ENCODE peak calls at places on chromosomes 6 and 20, in ten cellular contexts. One of them, this sample, is unnamed.

GRCh38 chr6:155387551-155387950 is 68.1 kb downstream of the NOX3 start:
- DNase-seq in gastrocnemius medialis: no peak
- DNase-seq in HT-29: no peak
- DNase-seq in SK-N-SH: no peak
- DNase-seq in lung microvascular endothelial cell: no peak
- DNase-seq in fibroblast of lung: no peak
- DNase-seq in hepatocyte: no peak
- DNase-seq in activated CD4-positive, CD25-positive, alpha-beta regulatory T cell treated with anti-CD3 and anti-CD28 coated beads, Interleukin-2, amount 50 U/mL, for 72 hours: no peak
- DNase-seq in stimulated activated CD4-positive, alpha-beta T cell treated with anti-CD3 and anti-CD28 coated beads, TNF-alpha, amount 100 ng/mL, for 1 hour: no peak
- DNase-seq in activated CD8-positive, alpha-beta memory T cell treated with anti-CD3 and anti-CD28 coated beads for 48 hours: no peak
- DNase-seq in this sample: no peak

GRCh38 chr6:168163096-168163731 is 84.2 kb upstream of the FRMD1 start:
- DNase-seq in gastrocnemius medialis: no peak
- DNase-seq in HT-29: no peak
- DNase-seq in SK-N-SH: peak; percentile 87
- DNase-seq in lung microvascular endothelial cell: no peak
- DNase-seq in fibroblast of lung: no peak
- DNase-seq in hepatocyte: peak; percentile 54
- DNase-seq in activated CD4-positive, CD25-positive, alpha-beta regulatory T cell treated with anti-CD3 and anti-CD28 coated beads, Interleukin-2, amount 50 U/mL, for 72 hours: no peak
- DNase-seq in stimulated activated CD4-positive, alpha-beta T cell treated with anti-CD3 and anti-CD28 coated beads, TNF-alpha, amount 100 ng/mL, for 1 hour: no peak
- DNase-seq in activated CD8-positive, alpha-beta memory T cell treated with anti-CD3 and anti-CD28 coated beads for 48 hours: no peak
- DNase-seq in this sample: no peak

GRCh38 chr6:30931272-30931671 is 698 bp downstream of the SFTA2 start:
- DNase-seq in gastrocnemius medialis: no peak
- DNase-seq in HT-29: no peak
- DNase-seq in SK-N-SH: no peak
- DNase-seq in lung microvascular endothelial cell: no peak
- DNase-seq in fibroblast of lung: no peak
- DNase-seq in hepatocyte: no peak
- DNase-seq in activated CD4-positive, CD25-positive, alpha-beta regulatory T cell treated with anti-CD3 and anti-CD28 coated beads, Interleukin-2, amount 50 U/mL, for 72 hours: no peak
- DNase-seq in stimulated activated CD4-positive, alpha-beta T cell treated with anti-CD3 and anti-CD28 coated beads, TNF-alpha, amount 100 ng/mL, for 1 hour: no peak
- DNase-seq in activated CD8-positive, alpha-beta memory T cell treated with anti-CD3 and anti-CD28 coated beads for 48 hours: no peak
- DNase-seq in this sample: no peak

GRCh38 chr6:109662192-109662591 is 28.8 kb downstream of the AK9 start:
- DNase-seq in gastrocnemius medialis: no peak
- DNase-seq in HT-29: no peak
- DNase-seq in SK-N-SH: no peak
- DNase-seq in lung microvascular endothelial cell: no peak
- DNase-seq in fibroblast of lung: no peak
- DNase-seq in hepatocyte: no peak
- DNase-seq in activated CD4-positive, CD25-positive, alpha-beta regulatory T cell treated with anti-CD3 and anti-CD28 coated beads, Interleukin-2, amount 50 U/mL, for 72 hours: no peak
- DNase-seq in stimulated activated CD4-positive, alpha-beta T cell treated with anti-CD3 and anti-CD28 coated beads, TNF-alpha, amount 100 ng/mL, for 1 hour: no peak
- DNase-seq in activated CD8-positive, alpha-beta memory T cell treated with anti-CD3 and anti-CD28 coated beads for 48 hours: no peak
- DNase-seq in this sample: no peak

GRCh38 chr20:45969712-45970634 is 2.0 kb downstream of the ZNF335 start:
- DNase-seq in gastrocnemius medialis: no peak
- DNase-seq in HT-29: peak; percentile 91
- DNase-seq in SK-N-SH: peak; percentile 75
- DNase-seq in lung microvascular endothelial cell: peak; percentile 76
- DNase-seq in fibroblast of lung: peak; percentile 72
- DNase-seq in hepatocyte: peak; percentile 70
- DNase-seq in activated CD4-positive, CD25-positive, alpha-beta regulatory T cell treated with anti-CD3 and anti-CD28 coated beads, Interleukin-2, amount 50 U/mL, for 72 hours: peak; percentile 27
- DNase-seq in stimulated activated CD4-positive, alpha-beta T cell treated with anti-CD3 and anti-CD28 coated beads, TNF-alpha, amount 100 ng/mL, for 1 hour: no peak
- DNase-seq in activated CD8-positive, alpha-beta memory T cell treated with anti-CD3 and anti-CD28 coated beads for 48 hours: no peak
- DNase-seq in this sample: no peak

GRCh38 chr6:29502181-29502580 is 14.4 kb upstream of the MAS1L start:
- DNase-seq in gastrocnemius medialis: no peak
- DNase-seq in HT-29: no peak
- DNase-seq in SK-N-SH: no peak
- DNase-seq in lung microvascular endothelial cell: no peak
- DNase-seq in fibroblast of lung: no peak
- DNase-seq in hepatocyte: no peak
- DNase-seq in activated CD4-positive, CD25-positive, alpha-beta regulatory T cell treated with anti-CD3 and anti-CD28 coated beads, Interleukin-2, amount 50 U/mL, for 72 hours: no peak
- DNase-seq in stimulated activated CD4-positive, alpha-beta T cell treated with anti-CD3 and anti-CD28 coated beads, TNF-alpha, amount 100 ng/mL, for 1 hour: no peak
- DNase-seq in activated CD8-positive, alpha-beta memory T cell treated with anti-CD3 and anti-CD28 coated beads for 48 hours: no peak
- DNase-seq in this sample: no peak

GRCh38 chr6:101391772-101392560 is 1.5 kb upstream of the GRIK2 start:
- DNase-seq in gastrocnemius medialis: no peak
- DNase-seq in HT-29: no peak
- DNase-seq in SK-N-SH: no peak
- DNase-seq in lung microvascular endothelial cell: no peak
- DNase-seq in fibroblast of lung: no peak
- DNase-seq in hepatocyte: no peak
- DNase-seq in activated CD4-positive, CD25-positive, alpha-beta regulatory T cell treated with anti-CD3 and anti-CD28 coated beads, Interleukin-2, amount 50 U/mL, for 72 hours: no peak
- DNase-seq in stimulated activated CD4-positive, alpha-beta T cell treated with anti-CD3 and anti-CD28 coated beads, TNF-alpha, amount 100 ng/mL, for 1 hour: no peak
- DNase-seq in activated CD8-positive, alpha-beta memory T cell treated with anti-CD3 and anti-CD28 coated beads for 48 hours: no peak
- DNase-seq in this sample: no peak

GRCh38 chr6:84432616-84433015 is 205.2 kb upstream of the CEP162 start:
- DNase-seq in gastrocnemius medialis: no peak
- DNase-seq in HT-29: no peak
- DNase-seq in SK-N-SH: no peak
- DNase-seq in lung microvascular endothelial cell: no peak
- DNase-seq in fibroblast of lung: peak; percentile 72
- DNase-seq in hepatocyte: peak; percentile 32
- DNase-seq in activated CD4-positive, CD25-positive, alpha-beta regulatory T cell treated with anti-CD3 and anti-CD28 coated beads, Interleukin-2, amount 50 U/mL, for 72 hours: no peak
- DNase-seq in stimulated activated CD4-positive, alpha-beta T cell treated with anti-CD3 and anti-CD28 coated beads, TNF-alpha, amount 100 ng/mL, for 1 hour: no peak
- DNase-seq in activated CD8-positive, alpha-beta memory T cell treated with anti-CD3 and anti-CD28 coated beads for 48 hours: no peak
- DNase-seq in this sample: no peak

GRCh38 chr6:111503660-111504059 is 20.6 kb upstream of the REV3L start:
- DNase-seq in gastrocnemius medialis: no peak
- DNase-seq in HT-29: no peak
- DNase-seq in SK-N-SH: peak; percentile 37
- DNase-seq in lung microvascular endothelial cell: no peak
- DNase-seq in fibroblast of lung: peak; percentile 44
- DNase-seq in hepatocyte: no peak
- DNase-seq in activated CD4-positive, CD25-positive, alpha-beta regulatory T cell treated with anti-CD3 and anti-CD28 coated beads, Interleukin-2, amount 50 U/mL, for 72 hours: no peak
- DNase-seq in stimulated activated CD4-positive, alpha-beta T cell treated with anti-CD3 and anti-CD28 coated beads, TNF-alpha, amount 100 ng/mL, for 1 hour: no peak
- DNase-seq in activated CD8-positive, alpha-beta memory T cell treated with anti-CD3 and anti-CD28 coated beads for 48 hours: no peak
- DNase-seq in this sample: no peak

GRCh38 chr6:93282521-93283031 is 136.8 kb downstream of the EPHA7 start:
- DNase-seq in gastrocnemius medialis: no peak
- DNase-seq in HT-29: no peak
- DNase-seq in SK-N-SH: no peak
- DNase-seq in lung microvascular endothelial cell: no peak
- DNase-seq in fibroblast of lung: no peak
- DNase-seq in hepatocyte: no peak
- DNase-seq in activated CD4-positive, CD25-positive, alpha-beta regulatory T cell treated with anti-CD3 and anti-CD28 coated beads, Interleukin-2, amount 50 U/mL, for 72 hours: peak; percentile 21
- DNase-seq in stimulated activated CD4-positive, alpha-beta T cell treated with anti-CD3 and anti-CD28 coated beads, TNF-alpha, amount 100 ng/mL, for 1 hour: no peak
- DNase-seq in activated CD8-positive, alpha-beta memory T cell treated with anti-CD3 and anti-CD28 coated beads for 48 hours: no peak
- DNase-seq in this sample: no peak

This sample was measured in GOT3.